ENCODE peak calls at places on chromosome 11, in seven cellular contexts. R is endothelial cell, M is coronary artery, G is pancreas, O is colonic mucosa, H is endodermal cell, P is bronchial epithelial cell. V is an unnamed sample.

GRCh38 chr11:87236368-87236767 is 198.6 kb downstream of the TMEM135 start:
- DNase-seq in R (no peak), M (no peak), G (no peak), O (no peak), H (no peak), P (peak), V (no peak)

GRCh38 chr11:65034423-65034822 is 6.6 kb upstream of the SAC3D1 start:
- DNase-seq in R (no peak), M (no peak), G (no peak), O (no peak), H (no peak), P (no peak), V (no peak)

GRCh38 chr11:61791737-61792309 is 576 bp downstream of the TMEM258 start:
- DNase-seq in R (peak), M (no peak), G (no peak), O (peak), H (peak), P (peak), V (peak)

GRCh38 chr11:19432370-19433163 is 191.8 kb upstream of the E2F8 start:
- DNase-seq in R (no peak), M (no peak), G (no peak), O (no peak), H (peak), P (peak), V (peak)

GRCh38 chr11:126797801-126798200 is 202.8 kb downstream of the KIRREL3 start:
- DNase-seq in R (no peak), M (no peak), G (no peak), O (no peak), H (no peak), P (no peak), V (no peak)

GRCh38 chr11:120869516-120870011 is 154.3 kb upstream of the TBCEL start:
- DNase-seq in R (no peak), M (no peak), G (no peak), O (no peak), H (no peak), P (no peak), V (no peak)

GRCh38 chr11:46710821-46711269 is 8.2 kb upstream of the F2 start:
- DNase-seq in R (no peak), M (peak), G (no peak), O (peak), H (no peak), P (peak), V (peak)

GRCh38 chr11:129911298-129911697 is 15.9 kb upstream of the NFRKB start:
- DNase-seq in R (no peak), M (no peak), G (no peak), O (no peak), H (no peak), P (peak), V (no peak)

GRCh38 chr11:12045914-12046635 is 37.6 kb upstream of the DKK3 start:
- DNase-seq in R (no peak), M (no peak), G (no peak), O (no peak), H (no peak), P (peak), V (no peak)

GRCh38 chr11:90288207-90288821 is 65.5 kb upstream of the CHORDC1 start:
- DNase-seq in R (no peak), M (no peak), G (no peak), O (no peak), H (no peak), P (peak), V (peak)

GRCh38 chr11:83948205-83948604 is 662.0 kb upstream of the CCDC90B start:
- DNase-seq in R (no peak), M (no peak), G (no peak), O (no peak), H (no peak), P (no peak), V (no peak)

GRCh38 chr11:116371146-116371545 is 401.6 kb downstream of the BUD13 start:
- DNase-seq in R (no peak), M (no peak), G (no peak), O (no peak), H (no peak), P (no peak), V (no peak)

GRCh38 chr11:131511794-131512193 is 141.4 kb downstream of the NTM start:
- DNase-seq in R (peak), M (no peak), G (peak), O (peak), H (peak), P (peak), V (no peak)

GRCh38 chr11:114079406-114080072 is 20.0 kb downstream of the ZBTB16 start:
- DNase-seq in R (no peak), M (no peak), G (no peak), O (no peak), H (no peak), P (no peak), V (peak)

GRCh38 chr11:115974703-115975102 is 470.5 kb upstream of the CADM1 start:
- DNase-seq in R (no peak), M (no peak), G (no peak), O (no peak), H (peak), P (no peak), V (no peak)

GRCh38 chr11:42161886-42162285 is 702.4 kb upstream of the LRRC4C start:
- DNase-seq in R (no peak), M (no peak), G (no peak), O (no peak), H (no peak), P (no peak), V (no peak)

GRCh38 chr11:35323076-35323868 is 96.1 kb downstream of the SLC1A2 start:
- DNase-seq in R (no peak), M (no peak), G (no peak), O (no peak), H (no peak), P (peak), V (no peak)

GRCh38 chr11:47923667-47924066 is 56.7 kb upstream of the PTPRJ start:
- DNase-seq in R (no peak), M (no peak), G (peak), O (no peak), H (no peak), P (no peak), V (no peak)

GRCh38 chr11:69642549-69642912 is 1.6 kb downstream of the CCND1 start:
- DNase-seq in R (peak), M (peak), G (no peak), O (peak), H (no peak), P (no peak), V (no peak)

GRCh38 chr11:30206249-30206996 is 24.4 kb upstream of the FSHB start:
- DNase-seq in R (no peak), M (no peak), G (no peak), O (no peak), H (no peak), P (no peak), V (no peak)

GRCh38 chr11:41836426-41836825 is 377.0 kb upstream of the LRRC4C start:
- DNase-seq in R (no peak), M (no peak), G (no peak), O (no peak), H (no peak), P (no peak), V (no peak)

GRCh38 chr11:14229472-14229871 is 129.5 kb downstream of the RRAS2 start:
- DNase-seq in R (no peak), M (no peak), G (no peak), O (no peak), H (peak), P (no peak), V (no peak)

GRCh38 chr11:71269603-71270511 is 17.5 kb upstream of the SHANK2 start:
- DNase-seq in R (no peak), M (no peak), G (peak), O (peak), H (peak), P (no peak), V (no peak)

GRCh38 chr11:121310908-121311307 is 18.3 kb downstream of the SC5D start:
- DNase-seq in R (no peak), M (no peak), G (no peak), O (no peak), H (no peak), P (no peak), V (no peak)

GRCh38 chr11:36311926-36312592 is 16.0 kb downstream of the PRR5L start:
- DNase-seq in R (no peak), M (no peak), G (no peak), O (no peak), H (no peak), P (peak), V (no peak)

GRCh38 chr11:11884774-11885481 is 43.2 kb downstream of the USP47 start:
- DNase-seq in R (no peak), M (no peak), G (no peak), O (no peak), H (no peak), P (no peak), V (no peak)

GRCh38 chr11:120409655-120410054 is 73.4 kb downstream of the ARHGEF12 start:
- DNase-seq in R (no peak), M (no peak), G (no peak), O (no peak), H (no peak), P (no peak), V (no peak)

DNA sequence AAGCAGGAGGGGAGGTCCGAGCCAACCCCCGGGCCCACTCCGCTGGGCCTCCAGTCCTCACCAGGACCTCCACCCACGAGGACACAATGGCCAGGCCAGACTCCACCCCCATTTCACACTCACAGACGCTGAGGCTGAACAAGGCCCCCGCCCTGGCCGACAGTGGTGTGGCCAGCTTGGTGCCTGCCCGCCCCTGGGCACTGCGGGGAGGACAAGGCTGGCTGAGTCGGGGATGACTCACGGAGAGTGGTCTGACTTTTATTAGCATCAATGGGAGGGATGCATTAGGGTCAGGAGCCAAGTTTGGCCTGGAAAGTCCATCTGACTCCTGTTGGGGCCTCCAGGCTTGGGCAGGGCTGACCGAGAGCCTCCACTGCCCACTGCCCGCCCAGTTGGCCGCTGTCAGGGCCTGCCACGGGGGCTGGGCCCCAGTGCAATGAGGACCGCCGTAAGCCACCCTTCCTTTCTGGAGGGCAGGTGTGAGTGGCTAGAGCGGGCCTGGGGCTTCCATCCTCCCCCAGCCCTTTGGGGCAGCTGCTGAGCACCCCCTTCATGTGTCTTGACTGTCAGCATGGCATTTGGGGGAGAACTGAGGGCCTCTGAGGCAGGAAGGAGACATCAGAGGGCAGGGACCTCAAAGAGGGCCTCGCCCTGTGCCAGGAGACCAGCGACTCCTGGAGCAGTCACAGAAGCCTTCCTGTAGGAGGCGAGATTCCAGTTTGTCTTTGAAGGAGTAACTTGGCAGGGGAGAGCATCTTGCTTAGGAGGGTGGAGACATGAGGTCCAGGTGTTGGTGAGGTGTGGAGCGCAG is 10.6 kb downstream of the TSPAN32 start:
- DNase-seq in R (no peak), M (peak), G (peak), O (no peak), H (no peak), P (peak), V (no peak)
- TF ChIP-seq CTCF in R (no peak), M (no peak), G (no peak), O (no peak), H (peak), P (no peak), V (no peak)

GRCh38 chr11:39675171-39675570 is 1784.3 kb downstream of the LRRC4C start:
- DNase-seq in R (no peak), M (no peak), G (no peak), O (no peak), H (no peak), P (no peak), V (no peak)
- TF ChIP-seq CTCF in R (no peak), M (no peak), G (no peak), O (no peak), H (no peak), P (no peak), V (no peak)

GRCh38 chr11:102112654-102112926 is 2.3 kb downstream of the YAP1 start:
- DNase-seq in R (no peak), M (no peak), G (no peak), O (no peak), H (no peak), P (no peak), V (no peak)

GRCh38 chr11:102111011-102111786 is 952 bp downstream of the YAP1 start:
- DNase-seq in R (peak), M (peak), G (peak), O (peak), H (peak), P (peak), V (peak)

GRCh38 chr11:102111787-102112653 is 1.8 kb downstream of the YAP1 start:
- DNase-seq in R (no peak), M (peak), G (peak), O (peak), H (no peak), P (peak), V (peak)

GRCh38 chr11:102110761-102111010 is 439 bp downstream of the YAP1 start:
- DNase-seq in R (no peak), M (peak), G (no peak), O (no peak), H (no peak), P (no peak), V (no peak)

DNA sequence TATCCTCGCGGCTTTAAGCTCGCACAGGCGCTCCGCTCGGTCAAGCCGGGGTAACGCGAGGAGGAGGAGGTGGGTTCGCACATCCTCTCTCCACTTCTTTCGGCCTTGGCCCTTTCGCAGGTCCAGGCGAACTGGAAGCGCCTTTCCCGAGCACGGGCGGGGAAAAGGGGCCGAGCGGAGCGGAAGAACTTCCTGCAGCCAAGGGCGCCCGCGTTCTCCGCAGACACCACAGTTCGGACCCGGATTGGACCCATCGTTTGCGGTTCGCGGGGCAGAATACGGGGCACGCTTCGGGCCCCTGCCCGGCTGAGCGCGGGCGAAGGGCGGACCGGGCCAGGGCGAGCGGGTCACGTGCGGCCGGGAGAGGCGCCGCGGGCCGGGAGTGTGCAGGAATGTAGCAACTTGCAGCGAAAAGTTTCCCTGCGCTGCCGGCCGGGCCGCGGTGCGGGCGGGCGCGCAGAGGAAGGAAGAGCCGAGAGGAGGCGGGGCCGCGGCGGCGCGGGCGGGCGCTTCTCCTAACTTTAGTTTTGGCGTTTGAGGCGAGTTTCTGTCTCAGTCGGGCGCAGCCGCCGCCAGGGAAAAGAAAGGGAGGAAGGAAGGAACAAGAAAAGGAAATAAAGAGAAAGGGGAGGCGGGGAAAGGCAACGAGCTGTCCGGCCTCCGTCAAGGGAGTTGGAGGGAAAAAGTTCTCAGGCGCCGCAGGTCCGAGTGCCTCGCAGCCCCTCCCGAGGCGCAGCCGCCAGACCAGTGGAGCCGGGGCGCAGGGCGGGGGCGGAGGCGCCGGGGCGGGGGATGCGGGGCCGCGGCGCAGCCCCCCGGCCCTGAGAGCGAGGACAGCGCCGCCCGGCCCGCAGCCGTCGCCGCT is at the start of gene YAP1:
- DNase-seq in R (peak), M (peak), G (peak), O (peak), H (peak), P (peak), V (peak)
- TF ChIP-seq CTCF in R (no peak), M (no peak), G (no peak), O (no peak), H (no peak), P (peak), V (no peak)

GRCh38 chr11:5366856-5367255 is 15.5 kb downstream of the OR51B6 start:
- DNase-seq in R (no peak), M (no peak), G (no peak), O (no peak), H (no peak), P (no peak), V (no peak)

GRCh38 chr11:5367461-5368074 is 16.0 kb upstream of the OR51M1 start:
- DNase-seq in R (no peak), M (no peak), G (no peak), O (no peak), H (no peak), P (no peak), V (peak)

GRCh38 chr11:5368502-5369043 is 15.0 kb upstream of the OR51M1 start:
- DNase-seq in R (no peak), M (no peak), G (no peak), O (no peak), H (no peak), P (no peak), V (no peak)

GRCh38 chr11:5364214-5364613 is 12.9 kb downstream of the OR51B6 start:
- DNase-seq in R (no peak), M (no peak), G (no peak), O (no peak), H (no peak), P (no peak), V (peak)

DNA sequence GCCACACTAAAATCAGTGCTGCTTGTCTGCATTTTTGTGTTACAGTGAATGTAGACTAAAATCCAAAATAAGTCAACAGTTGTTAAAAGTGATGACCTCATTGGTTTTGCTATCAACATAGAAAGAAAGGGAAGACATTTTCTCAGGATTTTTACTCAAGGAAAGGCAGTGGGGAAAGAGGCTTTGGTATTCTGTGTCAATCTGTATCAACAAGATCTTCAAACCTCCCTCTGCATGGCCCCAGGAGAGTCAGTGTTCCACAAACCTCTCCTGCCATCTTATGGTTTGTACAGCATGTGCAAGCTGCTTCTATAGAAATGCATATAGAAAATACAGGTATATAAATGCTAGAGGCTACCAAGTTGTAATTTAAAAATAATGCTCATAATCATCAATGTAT is 13.8 kb upstream of the OR51M1 start:
- DNase-seq in R (peak), M (no peak), G (no peak), O (no peak), H (no peak), P (peak), V (peak)
- TF ChIP-seq CTCF in R (no peak), M (no peak), G (no peak), O (no peak), H (peak), P (no peak), V (peak)

DNA sequence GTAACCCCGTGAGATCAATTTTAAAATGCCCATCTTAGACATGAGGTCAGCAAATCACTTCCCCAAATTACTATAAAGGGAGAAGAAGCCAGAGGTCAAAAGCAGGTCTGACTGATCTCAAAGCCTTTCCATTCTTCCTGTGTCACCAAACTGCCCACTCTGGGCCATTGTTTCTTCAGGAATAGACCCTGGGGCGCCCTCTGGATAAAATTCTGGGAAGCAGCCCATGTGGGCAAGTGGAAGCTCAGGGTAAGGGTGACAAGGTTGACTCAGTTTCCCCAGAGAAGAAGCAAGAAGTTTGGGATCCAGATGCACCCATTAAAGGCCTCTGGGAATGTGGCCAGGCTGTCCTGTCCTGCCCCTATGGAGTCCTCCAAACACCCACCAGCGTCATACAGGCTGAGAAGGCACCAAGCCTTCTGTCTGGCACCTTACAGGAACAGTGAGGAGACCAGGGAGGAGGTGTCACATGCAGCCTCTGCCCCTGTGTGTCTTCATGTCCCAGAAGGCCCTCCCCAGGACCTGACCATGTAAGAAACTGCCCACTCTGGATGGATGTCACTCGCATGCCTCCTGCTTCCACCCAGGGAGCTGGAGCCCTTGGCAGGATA is 50.1 kb downstream of the CHST1 start:
- DNase-seq in R (no peak), M (no peak), G (no peak), O (no peak), H (no peak), P (no peak), V (no peak)
- TF ChIP-seq CTCF in R (no peak), M (no peak), G (no peak), O (no peak), H (peak), P (no peak), V (no peak)